ENCODE peak calls at places on chromosomes 2 and 18, in ten cellular contexts. A is left cardiac atrium, V is nephron progenitor cell, C is GDM1, L is amniotic stem cell, P is iris pigment epithelial cell, I is sigmoid colon, Q is fibroblast of the aortic adventitia, R is NCI-H1105 treated with DMSO at 0.1 percent for 48 hours, S is GM03348. W is an unnamed sample.
A peak's percentile ranks its signal among the peaks of the same experiment; 100 is the strongest.

GRCh38 chr2:30915485-30915884 is 108.2 kb upstream of the CAPN13 start:
- DNase-seq in A (no peak), V (peak; percentile 41), C (no peak), L (no peak), P (no peak), I (no peak), Q (no peak), R (no peak), S (no peak), W (no peak)

GRCh38 chr2:46117994-46118393 is 179.2 kb upstream of the EPAS1 start:
- DNase-seq in A (no peak), V (no peak), C (no peak), L (no peak), P (no peak), I (no peak), Q (no peak), R (no peak), S (no peak), W (no peak)

GRCh38 chr18:22034276-22034675 is 135.1 kb upstream of the GATA6 start:
- DNase-seq in A (no peak), V (no peak), C (no peak), L (no peak), P (no peak), I (no peak), Q (peak; percentile 50), R (no peak), S (no peak), W (no peak)

GRCh38 chr2:222427606-222428320 is 3.4 kb downstream of the SGPP2 start:
- DNase-seq in A (no peak), V (no peak), C (no peak), L (no peak), P (no peak), I (no peak), Q (no peak), R (no peak), S (no peak), W (no peak)

GRCh38 chr18:77206676-77207370 is 42.8 kb upstream of the GALR1 start:
- DNase-seq in A (peak; percentile 63), V (no peak), C (no peak), L (no peak), P (peak; percentile 95), I (peak; percentile 86), Q (peak; percentile 91), R (no peak), S (peak; percentile 90), W (peak; percentile 87)

GRCh38 chr2:106960633-106961205 is 74.8 kb upstream of the ST6GAL2 start:
- DNase-seq in A (no peak), V (no peak), C (no peak), L (no peak), P (peak; percentile 74), I (no peak), Q (no peak), R (peak; percentile 68), S (no peak), W (no peak)

GRCh38 chr2:69601179-69601612 is 42.3 kb downstream of the AAK1 start:
- DNase-seq in A (no peak), V (no peak), C (no peak), L (peak; percentile 76), P (peak; percentile 95), I (no peak), Q (peak; percentile 96), R (no peak), S (peak; percentile 66), W (peak; percentile 86)

GRCh38 chr2:171081649-171082111 is 79.0 kb downstream of the TLK1 start:
- DNase-seq in A (no peak), V (no peak), C (no peak), L (no peak), P (no peak), I (no peak), Q (no peak), R (no peak), S (no peak), W (no peak)

GRCh38 chr2:101869527-101869926 is 122.2 kb upstream of the IL1R2 start:
- DNase-seq in A (no peak), V (no peak), C (no peak), L (no peak), P (no peak), I (no peak), Q (no peak), R (no peak), S (no peak), W (no peak)

W was measured in HCEC 1CT.